ENCODE peak calls at places on chromosome 1, in eight cellular contexts. N is stomach, H is GM23248, V is lower lobe of right lung, W is fibroblast of lung, U is IMR-90, G is cardiac muscle cell, A is osteoblast. R is an unnamed sample. For H3K4me1, the result is how much of the 10 kb centered on the place peaks cover.

GRCh38 chr1:88145752-88146151 is 538.3 kb upstream of the PKN2 start:
- DNase-seq in A (no peak), V (no peak), N (no peak), H (no peak), G (no peak), U (peak), W (no peak), R (no peak)

GRCh38 chr1:201624741-201625646 is 86.1 kb downstream of the NAV1 start:
- DNase-seq in G (peak), A (peak), N (no peak), W (peak), U (peak), V (no peak), H (peak), R (no peak)

GRCh38 chr1:197774691-197775281 is 494 bp downstream of the DENND1B start:
- DNase-seq in H (peak), V (peak), N (peak), W (peak), G (peak), A (peak), U (peak), R (peak)

GRCh38 chr1:67732750-67733151 is 47.8 kb downstream of the GADD45A start:
- DNase-seq in G (peak), H (peak), N (no peak), V (no peak), W (peak), A (peak), U (peak), R (no peak)

GRCh38 chr1:6738987-6739386 is 37.4 kb upstream of the DNAJC11 start:
- DNase-seq in V (no peak), H (no peak), N (no peak), G (no peak), A (no peak), U (no peak), W (no peak), R (no peak)

GRCh38 chr1:235595079-235595478 is 54.5 kb downstream of the GNG4 start:
- DNase-seq in A (no peak), V (no peak), U (no peak), W (no peak), H (no peak), G (no peak), N (no peak), R (no peak)

GRCh38 chr1:182173791-182174190 is 112.3 kb upstream of the ZNF648 start:
- DNase-seq in A (no peak), V (no peak), H (no peak), W (no peak), N (peak), U (no peak), G (no peak), R (no peak)

GRCh38 chr1:68232354-68233148 is at the start of gene WLS:
- DNase-seq in A (peak), W (peak), G (peak), N (peak), H (peak), U (peak), V (peak), R (peak)

GRCh38 chr1:18320051-18320450 is 160.7 kb upstream of the KLHDC7A start:
- DNase-seq in W (no peak), V (no peak), G (no peak), A (no peak), U (no peak), N (peak), H (no peak), R (no peak)

GRCh38 chr1:96962807-96963206 is 241.2 kb downstream of the PTBP2 start:
- DNase-seq in W (peak), U (peak), V (no peak), N (no peak), A (no peak), H (peak), G (peak), R (no peak)

DNA sequence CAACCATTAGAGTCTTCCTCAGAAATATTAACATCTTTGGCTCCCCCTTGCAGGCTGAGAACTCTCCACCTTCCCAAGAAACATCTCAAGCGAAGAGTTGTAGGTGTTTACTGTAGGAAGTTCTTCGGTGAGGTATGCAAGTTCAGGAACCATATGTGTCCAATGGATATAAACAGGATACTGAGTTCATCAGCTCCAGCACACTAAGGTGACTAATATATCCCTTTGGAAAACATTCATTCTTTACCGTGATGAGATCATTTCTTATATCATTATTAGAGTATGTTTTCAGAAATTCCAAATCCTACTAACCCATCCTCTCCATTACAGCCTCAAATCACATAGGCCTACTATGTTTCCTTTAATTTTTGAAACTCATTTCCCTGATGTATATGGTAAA is 37.3 kb upstream of the PRMT6 start:
- DNase-seq in A (peak), G (no peak), U (peak), H (peak), N (no peak), W (peak), V (no peak), R (no peak)
- H3K4me1 ChIP-seq in A (under half), G (under half), U (under half), H (under half), N (under half), W (under half), V (under half), R (under half)

GRCh38 chr1:203442821-203443220 is 32.8 kb upstream of the PRELP start:
- DNase-seq in U (no peak), V (no peak), A (no peak), G (no peak), H (peak), N (no peak), W (no peak), R (no peak)

GRCh38 chr1:203439086-203439620 is 36.5 kb upstream of the PRELP start:
- DNase-seq in A (no peak), N (no peak), H (no peak), G (peak), V (no peak), W (no peak), U (no peak), R (no peak)

GRCh38 chr1:203441811-203442210 is 33.8 kb upstream of the PRELP start:
- DNase-seq in V (no peak), G (no peak), U (no peak), N (no peak), H (no peak), W (no peak), A (no peak), R (no peak)

GRCh38 chr1:203443296-203443695 is 32.3 kb upstream of the PRELP start:
- DNase-seq in A (no peak), G (no peak), V (no peak), W (no peak), H (no peak), N (no peak), U (no peak), R (no peak)

DNA sequence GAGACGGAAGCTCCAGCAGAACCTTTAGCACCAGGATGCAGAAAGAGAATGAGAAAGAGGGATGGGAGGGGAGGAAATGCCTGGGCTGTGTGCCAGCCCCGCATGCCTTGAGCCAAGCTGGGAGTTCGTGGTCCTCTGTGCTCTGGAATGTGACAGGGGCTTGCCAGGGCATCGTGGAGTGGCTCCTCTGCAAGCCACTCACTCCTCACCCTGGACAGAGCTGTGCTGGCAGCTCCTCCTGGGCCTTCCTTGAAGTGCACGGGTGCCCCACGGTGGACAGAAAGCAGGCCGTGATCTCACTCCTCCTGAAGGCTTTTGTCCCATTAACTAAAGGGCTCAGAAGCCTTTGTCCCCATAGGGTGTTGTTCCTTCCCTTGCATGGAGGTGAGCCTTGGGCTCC is 34.8 kb upstream of the PRELP start:
- DNase-seq in A (peak), N (peak), H (peak), G (peak), U (peak), W (peak), V (peak), R (peak)
- H3K4me1 ChIP-seq in A (under half), N (under half), H (under half), G (under half), U (under half), W (under half), V (under half), R (under half)

DNA sequence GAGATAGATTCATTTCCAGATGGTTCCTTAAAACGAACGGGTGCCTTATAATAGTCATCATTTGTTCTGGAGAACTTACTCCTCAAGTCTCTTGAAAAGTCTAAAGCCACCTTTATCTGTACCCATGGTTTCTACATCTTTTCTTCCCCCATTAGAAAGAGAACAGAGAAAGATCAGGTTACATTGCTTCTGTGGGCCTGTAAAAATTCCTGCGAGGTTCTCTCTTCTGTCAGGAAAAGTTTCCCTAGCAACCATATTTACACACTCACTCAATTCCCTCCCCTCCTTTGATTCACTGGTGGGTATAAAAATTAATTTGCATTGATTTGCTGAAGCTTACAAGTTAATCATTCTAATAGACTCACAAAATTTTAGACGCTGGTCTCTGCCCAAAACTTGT is 6.7 kb downstream of the PHC2 start:
- DNase-seq in N (no peak), H (no peak), V (no peak), G (peak), A (peak), W (peak), U (peak), R (no peak)
- H3K4me1 ChIP-seq in N (under half), H (under half), V (under half), G (under half), A (under half), W (under half), U (under half), R (under half)

GRCh38 chr1:41848216-41848952 is 70.3 kb downstream of the HIVEP3 start:
- DNase-seq in N (no peak), V (no peak), A (no peak), H (no peak), W (no peak), G (no peak), U (no peak), R (no peak)

GRCh38 chr1:41846595-41846994 is 72.1 kb downstream of the HIVEP3 start:
- DNase-seq in V (no peak), G (peak), A (no peak), N (no peak), H (peak), U (peak), W (peak), R (no peak)

GRCh38 chr1:41847011-41847410 is 71.7 kb downstream of the HIVEP3 start:
- DNase-seq in A (no peak), N (no peak), H (peak), V (no peak), U (no peak), G (no peak), W (no peak), R (no peak)

GRCh38 chr1:41849211-41849759 is 69.4 kb downstream of the HIVEP3 start:
- DNase-seq in G (no peak), W (no peak), A (no peak), H (no peak), V (no peak), N (no peak), U (peak), R (no peak)

GRCh38 chr1:41847733-41848132 is 71.0 kb downstream of the HIVEP3 start:
- DNase-seq in W (no peak), A (no peak), V (no peak), H (no peak), N (no peak), U (no peak), G (peak), R (no peak)
- H3K4me1 ChIP-seq in W (under half), A (under half), V (under half), H (under half), N (under half), U (under half), G (under half), R (under half)

DNA sequence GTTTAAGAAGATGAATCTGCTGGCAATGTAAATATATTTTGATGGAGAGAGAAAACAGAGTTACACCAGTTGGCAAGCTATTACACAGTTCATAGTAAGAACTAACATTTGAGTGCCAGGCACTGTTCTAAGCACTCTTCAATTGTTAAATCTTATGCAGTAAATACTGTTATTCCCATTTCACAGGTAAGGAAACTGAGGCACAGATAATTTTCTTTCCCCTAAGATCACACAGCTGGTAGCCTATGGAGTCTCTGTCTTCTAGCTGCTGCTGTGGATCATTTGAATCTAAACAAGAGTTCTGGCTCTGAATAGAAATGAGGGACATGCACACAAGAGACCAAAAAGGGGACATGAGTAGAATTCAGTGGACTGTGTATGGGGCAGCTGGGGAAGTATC is 8.0 kb downstream of the ANGPTL1 start:
- DNase-seq in G (no peak), N (no peak), V (no peak), U (no peak), H (no peak), A (no peak), W (no peak), R (no peak)
- H3K4me1 ChIP-seq in G (under half), N (under half), V (under half), U (under half), H (under half), A (under half), W (under half), R (under half)